ENCODE peak calls at places on chromosomes 11 and 22, in six cellular contexts. I is posterior vena cava; N is stimulated activated naive CD8-positive, alpha-beta T cell treated with anti-CD3 and anti-CD28 coated beads, Interleukin-15, Interleukin-2, amounts not matched to agents 100 U/mL and 50 U/mL, for 24 hours; C is hippocampal formation; V is NCI-H748 treated with DMSO at 0.1 percent for 48 hours; K is stimulated activated CD4-positive, alpha-beta T cell treated with anti-CD3 and anti-CD28 coated beads, Interleukin-12 subunit alpha, Interleukin-12 subunit beta, amount 100 ng/mL, for 24 hours. J is an unnamed sample.

GRCh38 chr11:3164540-3165151 is 464 bp downstream of the OSBPL5 start:
- DNase-seq in I (peak), N (no peak), C (no peak), V (no peak), K (no peak), J (no peak)

GRCh38 chr22:17964153-17964552 is 60.2 kb downstream of the MICAL3 start:
- DNase-seq in I (no peak), N (no peak), C (no peak), V (no peak), K (no peak), J (no peak)

GRCh38 chr11:101863361-101863760 is 51.4 kb upstream of the CEP126 start:
- DNase-seq in I (no peak), N (no peak), C (no peak), V (no peak), K (no peak), J (no peak)

GRCh38 chr11:92314499-92314898 is 89.9 kb downstream of the FAT3 start:
- DNase-seq in I (no peak), N (no peak), C (no peak), V (no peak), K (no peak), J (no peak)

GRCh38 chr22:21025266-21025665 is 7.1 kb downstream of the SLC7A4 start:
- DNase-seq in I (no peak), N (no peak), C (no peak), V (no peak), K (no peak), J (no peak)

GRCh38 chr11:122979815-122980656 is 1.6 kb downstream of the BSX start:
- DNase-seq in I (no peak), N (peak), C (no peak), V (no peak), K (no peak), J (no peak)

GRCh38 chr11:47488674-47489394 is 39.9 kb upstream of the RAPSN start:
- DNase-seq in I (no peak), N (no peak), C (no peak), V (no peak), K (no peak), J (no peak)

GRCh38 chr11:105821366-105821765 is 200.7 kb downstream of the MSANTD4 start:
- DNase-seq in I (no peak), N (no peak), C (no peak), V (no peak), K (no peak), J (no peak)

GRCh38 chr22:30806391-30806861 is 111.8 kb downstream of the OSBP2 start:
- DNase-seq in I (no peak), N (no peak), C (no peak), V (no peak), K (no peak), J (no peak)

GRCh38 chr11:134510171-134510570 is 98.1 kb upstream of the B3GAT1 start:
- DNase-seq in I (no peak), N (no peak), C (no peak), V (no peak), K (no peak), J (no peak)

GRCh38 chr11:47390084-47390760 is 11.9 kb upstream of the SPI1 start:
- DNase-seq in I (peak), N (no peak), C (no peak), V (no peak), K (no peak), J (no peak)

GRCh38 chr11:93741882-93742226 is 382 bp downstream of the C11orf54 start:
- DNase-seq in I (no peak), N (no peak), C (peak), V (no peak), K (no peak), J (no peak)

GRCh38 chr11:61967177-61967923 is at the start of gene FTH1:
- DNase-seq in I (peak), N (peak), C (peak), V (peak), K (peak), J (peak)

GRCh38 chr11:64990222-64990918 is 6.4 kb downstream of the BATF2 start:
- DNase-seq in I (peak), N (no peak), C (no peak), V (no peak), K (no peak), J (no peak)

GRCh38 chr11:76169473-76169881 is 36.8 kb downstream of the WNT11 start:
- DNase-seq in I (no peak), N (no peak), C (no peak), V (no peak), K (no peak), J (peak)

GRCh38 chr11:117580866-117581265 is 216.2 kb downstream of the DSCAML1 start:
- DNase-seq in I (no peak), N (no peak), C (no peak), V (no peak), K (no peak), J (no peak)

GRCh38 chr22:37185646-37186227 is 2.3 kb downstream of the C1QTNF6 start:
- DNase-seq in I (peak), N (no peak), C (no peak), V (no peak), K (no peak), J (no peak)